ENCODE peak calls at places on chromosomes 13 and 19, in five cellular contexts. M, P, U, G and D are unnamed samples.

GRCh38 chr19:38466050-38466449 is 32.6 kb downstream of the RYR1 start:
- DNase-seq in U (no peak), P (no peak), M (no peak), G (no peak), D (no peak)

GRCh38 chr19:18304194-18304495 is 18.7 kb downstream of the LSM4 start:
- DNase-seq in P (no peak), G (no peak), U (no peak), M (no peak), D (no peak)

GRCh38 chr19:46489445-46490272 is 6.0 kb downstream of the PNMA8B start:
- DNase-seq in G (no peak), U (peak), M (no peak), P (no peak), D (no peak)

GRCh38 chr13:51202477-51203046 is 19.6 kb upstream of the FAM124A start:
- DNase-seq in P (no peak), U (no peak), G (no peak), M (no peak), D (no peak)

GRCh38 chr13:46804391-46804815 is 7.4 kb upstream of the ESD start:
- DNase-seq in G (no peak), U (peak), M (no peak), P (no peak), D (no peak)

GRCh38 chr19:35353635-35354034 is 4.6 kb upstream of the FFAR3 start:
- DNase-seq in M (peak), P (no peak), G (no peak), U (peak), D (no peak)

GRCh38 chr13:97544041-97544765 is 110.2 kb downstream of the RAP2A start:
- DNase-seq in M (no peak), U (peak), G (no peak), P (no peak), D (no peak)

GRCh38 chr19:43759515-43759914 is 4.8 kb upstream of the SMG9 start:
- DNase-seq in P (no peak), U (peak), M (no peak), G (no peak), D (no peak)

GRCh38 chr13:26557051-26557392 is 461 bp upstream of the WASF3 start:
- DNase-seq in U (no peak), G (no peak), M (no peak), P (no peak), D (no peak)

GRCh38 chr19:11446652-11447301 is 11.3 kb downstream of the PRKCSH start:
- DNase-seq in G (peak), M (no peak), P (no peak), U (peak), D (peak)

GRCh38 chr19:10388957-10389356 is 8.6 kb upstream of the TYK2 start:
- DNase-seq in U (peak), P (peak), G (peak), M (peak), D (no peak)

GRCh38 chr19:10379880-10380310 is 477 bp downstream of the TYK2 start:
- DNase-seq in M (no peak), G (no peak), P (no peak), U (no peak), D (no peak)

GRCh38 chr19:10389863-10390262 is 9.5 kb upstream of the TYK2 start:
- DNase-seq in P (no peak), M (no peak), U (no peak), G (no peak), D (no peak)

GRCh38 chr19:10380311-10381102 is at the start of gene TYK2:
- DNase-seq in M (peak), U (peak), P (peak), G (peak), D (peak)

GRCh38 chr19:10384580-10384979 is 4.2 kb upstream of the TYK2 start:
- DNase-seq in P (no peak), M (no peak), U (no peak), G (no peak), D (no peak)
- TF ChIP-seq CTCF in P (no peak), M (no peak), U (no peak), G (no peak), D (no peak)

GRCh38 chr19:23762884-23763711 is 4.4 kb upstream of the ZNF681 start:
- DNase-seq in M (peak), P (peak), G (peak), U (peak), D (no peak)
- TF ChIP-seq CTCF in M (peak), P (no peak), G (no peak), U (no peak), D (no peak)

GRCh38 chr19:15866646-15867045 is 31.2 kb downstream of the CYP4F2 start:
- DNase-seq in M (no peak), U (no peak), P (no peak), G (no peak), D (no peak)

GRCh38 chr19:15869873-15870272 is 28.0 kb downstream of the CYP4F2 start:
- DNase-seq in P (no peak), G (no peak), U (no peak), M (no peak), D (no peak)

GRCh38 chr19:15871570-15871969 is 26.3 kb downstream of the CYP4F2 start:
- DNase-seq in P (no peak), M (no peak), U (no peak), G (no peak), D (no peak)

GRCh38 chr19:15864824-15865223 is 33.0 kb downstream of the CYP4F2 start:
- DNase-seq in P (no peak), G (no peak), M (no peak), U (no peak), D (no peak)

DNA sequence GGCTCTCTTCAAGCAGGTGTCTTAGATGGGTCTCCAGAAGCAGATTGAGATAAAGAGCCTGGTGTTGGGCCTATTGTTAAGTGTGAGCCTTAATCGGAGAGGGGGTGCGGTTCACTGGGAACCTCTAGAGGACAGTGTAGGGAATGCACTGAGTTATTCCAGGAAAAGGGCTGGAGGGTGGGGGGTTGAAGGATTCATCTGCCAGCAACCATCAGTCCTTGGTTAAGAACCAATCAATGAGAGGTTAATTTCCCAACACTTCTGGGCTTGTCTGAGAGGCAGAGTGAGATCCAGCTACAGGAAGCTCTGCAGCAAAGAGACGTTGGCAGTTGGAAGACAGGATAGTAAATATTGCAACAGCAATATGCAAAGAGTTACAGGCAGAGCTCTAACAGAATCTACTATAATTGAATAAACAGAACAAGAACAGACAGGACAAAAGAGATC is 28.7 kb downstream of the CYP4F2 start:
- DNase-seq in P (peak), G (no peak), M (no peak), U (peak), D (no peak)
- TF ChIP-seq CTCF in P (no peak), G (peak), M (no peak), U (peak), D (peak)

GRCh38 chr13:99979453-99980200 is 2.0 kb upstream of the ZIC2 start:
- DNase-seq in M (no peak), G (peak), U (no peak), P (no peak), D (no peak)

GRCh38 chr13:99978781-99979452 is 2.7 kb upstream of the ZIC2 start:
- DNase-seq in G (peak), M (no peak), P (no peak), U (no peak), D (no peak)

GRCh38 chr13:99982021-99982740 is 597 bp downstream of the ZIC2 start:
- DNase-seq in U (no peak), M (peak), G (peak), P (no peak), D (no peak)

GRCh38 chr13:99981115-99982020 is at the start of gene ZIC2:
- DNase-seq in M (peak), P (no peak), U (no peak), G (peak), D (no peak)

DNA sequence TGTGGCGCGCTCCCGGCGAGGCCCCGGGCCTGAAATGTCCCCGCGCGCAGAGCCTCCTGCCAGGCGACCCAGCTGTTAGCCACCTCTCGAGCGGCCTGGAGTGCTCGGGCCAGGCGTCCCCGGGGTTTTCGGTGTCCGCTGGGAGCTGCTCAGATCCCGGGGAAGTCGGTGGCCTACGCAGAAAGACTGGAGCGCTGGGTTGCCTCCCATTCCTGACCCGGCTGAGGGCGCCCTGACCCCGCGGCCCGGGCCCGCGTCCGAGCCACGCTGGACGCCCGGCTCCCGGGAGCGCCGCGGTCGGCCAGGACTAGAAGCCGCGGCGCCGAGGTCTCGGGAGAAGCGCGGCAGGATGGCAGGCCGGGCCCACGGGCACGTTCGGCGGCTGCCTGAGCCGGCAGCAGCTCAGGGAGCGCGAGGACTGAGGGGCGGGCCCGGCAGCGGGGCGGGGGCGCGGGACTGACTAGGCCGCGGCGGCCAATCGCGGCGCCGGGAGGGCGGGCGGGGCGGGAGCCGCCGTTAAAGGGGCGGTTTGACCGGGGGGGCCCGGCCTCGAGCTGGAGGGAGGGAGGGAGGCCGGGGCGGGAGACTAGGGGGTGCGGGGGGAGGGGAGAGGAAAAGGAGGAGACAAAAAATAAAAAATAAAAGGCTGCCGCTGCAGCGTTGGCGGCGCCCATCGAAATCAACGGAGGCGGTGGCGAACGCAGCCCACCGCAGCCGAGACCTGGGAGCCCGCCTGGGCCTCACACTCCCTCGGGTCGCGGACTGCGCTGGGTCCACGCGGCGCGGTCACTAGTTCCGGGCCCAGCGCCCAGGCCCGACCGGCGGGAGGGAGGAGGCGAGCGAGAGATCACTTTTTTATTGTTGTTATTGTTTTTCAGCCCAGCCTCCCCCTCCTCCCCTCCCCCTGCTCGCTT is 1.1 kb upstream of the ZIC2 start:
- DNase-seq in P (no peak), G (peak), U (peak), M (peak), D (peak)
- TF ChIP-seq CTCF in P (no peak), G (no peak), U (no peak), M (no peak), D (no peak)

GRCh38 chr13:72341904-72342303 is 385.5 kb downstream of the MZT1 start:
- DNase-seq in M (no peak), P (no peak), G (no peak), U (no peak), D (no peak)
- TF ChIP-seq CTCF in M (no peak), P (no peak), G (no peak), U (no peak), D (no peak)